ENCODE peak calls at places on chromosome 15, in four cellular contexts. One of them, this sample, is unnamed.
A peak's percentile ranks its signal among the peaks of the same experiment; 100 is the strongest.

GRCh38 chr15:44718180-44718926 is 7.0 kb downstream of the B2M start:
- DNase-seq in fibroblast of lung: no peak
- DNase-seq in foreskin fibroblast: no peak
- DNase-seq in COR-L47: no peak
- DNase-seq in this sample: no peak

GRCh38 chr15:58469432-58470353 is 37.9 kb downstream of the LIPC start:
- DNase-seq in fibroblast of lung: peak; percentile 99
- DNase-seq in foreskin fibroblast: peak; percentile 93
- DNase-seq in COR-L47: no peak
- DNase-seq in this sample: peak; percentile 86

GRCh38 chr15:80940331-80940730 is 49.3 kb downstream of the MESD start:
- DNase-seq in fibroblast of lung: no peak
- DNase-seq in foreskin fibroblast: no peak
- DNase-seq in COR-L47: no peak
- DNase-seq in this sample: no peak

GRCh38 chr15:78131295-78132021 is at the start of gene CIB2:
- DNase-seq in fibroblast of lung: peak; percentile 63
- DNase-seq in foreskin fibroblast: peak; percentile 80
- DNase-seq in COR-L47: peak; percentile 44
- DNase-seq in this sample: peak; percentile 65

GRCh38 chr15:67433495-67434099 is 87.3 kb upstream of the C15orf61 start:
- DNase-seq in fibroblast of lung: peak; percentile 41
- DNase-seq in foreskin fibroblast: peak; percentile 79
- DNase-seq in COR-L47: peak; percentile 23
- DNase-seq in this sample: peak; percentile 62

GRCh38 chr15:61086756-61087155 is 142.3 kb downstream of the RORA start:
- DNase-seq in fibroblast of lung: no peak
- DNase-seq in foreskin fibroblast: no peak
- DNase-seq in COR-L47: no peak
- DNase-seq in this sample: no peak

GRCh38 chr15:23642413-23643044 is 5.1 kb downstream of the MAGEL2 start:
- DNase-seq in fibroblast of lung: peak; percentile 41
- DNase-seq in foreskin fibroblast: peak; percentile 67
- DNase-seq in COR-L47: peak; percentile 60
- DNase-seq in this sample: peak; percentile 53

GRCh38 chr15:43329222-43329959 is 982 bp downstream of the LCMT2 start:
- DNase-seq in fibroblast of lung: no peak
- DNase-seq in foreskin fibroblast: peak; percentile 66
- DNase-seq in COR-L47: peak; percentile 62
- DNase-seq in this sample: no peak

GRCh38 chr15:70956196-70956595 is 63.6 kb downstream of the LRRC49 start:
- DNase-seq in fibroblast of lung: peak; percentile 17
- DNase-seq in foreskin fibroblast: peak; percentile 79
- DNase-seq in COR-L47: no peak
- DNase-seq in this sample: no peak

GRCh38 chr15:76340802-76341365 is 4.3 kb downstream of the ISL2 start:
- DNase-seq in fibroblast of lung: no peak
- DNase-seq in foreskin fibroblast: peak; percentile 79
- DNase-seq in COR-L47: peak; percentile 50
- DNase-seq in this sample: no peak

GRCh38 chr15:88623061-88623460 is 1.9 kb downstream of the AEN start:
- DNase-seq in fibroblast of lung: peak; percentile 85
- DNase-seq in foreskin fibroblast: peak; percentile 94
- DNase-seq in COR-L47: no peak
- DNase-seq in this sample: peak; percentile 85

GRCh38 chr15:89167267-89168176 is 53.9 kb downstream of the RLBP1 start:
- DNase-seq in fibroblast of lung: peak; percentile 94
- DNase-seq in foreskin fibroblast: peak; percentile 72
- DNase-seq in COR-L47: no peak
- DNase-seq in this sample: peak; percentile 53

GRCh38 chr15:89893696-89894450 is at the start of gene AP3S2:
- DNase-seq in fibroblast of lung: peak; percentile 95
- DNase-seq in foreskin fibroblast: peak; percentile 98
- DNase-seq in COR-L47: peak; percentile 93
- DNase-seq in this sample: peak; percentile 97

GRCh38 chr15:84681822-84682221 is 23.8 kb upstream of the NMB start:
- DNase-seq in fibroblast of lung: peak; percentile 76
- DNase-seq in foreskin fibroblast: peak; percentile 16
- DNase-seq in COR-L47: no peak
- DNase-seq in this sample: peak; percentile 48

GRCh38 chr15:65105038-65105437 is 10.0 kb downstream of the UBAP1L start:
- DNase-seq in fibroblast of lung: no peak
- DNase-seq in foreskin fibroblast: no peak
- DNase-seq in COR-L47: no peak
- DNase-seq in this sample: no peak

GRCh38 chr15:82312611-82313349 is 36.5 kb downstream of the GOLGA6L10 start:
- DNase-seq in fibroblast of lung: no peak
- DNase-seq in foreskin fibroblast: peak; percentile 48
- DNase-seq in COR-L47: no peak
- DNase-seq in this sample: peak; percentile 80

GRCh38 chr15:53634517-53635106 is 124.9 kb downstream of the WDR72 start:
- DNase-seq in fibroblast of lung: no peak
- DNase-seq in foreskin fibroblast: no peak
- DNase-seq in COR-L47: no peak
- DNase-seq in this sample: no peak

GRCh38 chr15:66008920-66009572 is 139.8 kb downstream of the RAB11A start:
- DNase-seq in fibroblast of lung: no peak
- DNase-seq in foreskin fibroblast: peak; percentile 3
- DNase-seq in COR-L47: no peak
- DNase-seq in this sample: peak; percentile 7

GRCh38 chr15:67501836-67502461 is 19.0 kb upstream of the C15orf61 start:
- DNase-seq in fibroblast of lung: peak; percentile 7
- DNase-seq in foreskin fibroblast: no peak
- DNase-seq in COR-L47: peak; percentile 33
- DNase-seq in this sample: no peak

GRCh38 chr15:70576276-70576675 is 187.1 kb downstream of the UACA start:
- DNase-seq in fibroblast of lung: no peak
- DNase-seq in foreskin fibroblast: no peak
- DNase-seq in COR-L47: no peak
- DNase-seq in this sample: no peak

GRCh38 chr15:63560741-63561448 is 36.3 kb upstream of the FBXL22 start:
- DNase-seq in fibroblast of lung: no peak
- DNase-seq in foreskin fibroblast: no peak
- DNase-seq in COR-L47: no peak
- DNase-seq in this sample: peak; percentile 25

GRCh38 chr15:71386448-71387236 is 271.4 kb downstream of the THSD4 start:
- DNase-seq in fibroblast of lung: no peak
- DNase-seq in foreskin fibroblast: no peak
- DNase-seq in COR-L47: no peak
- DNase-seq in this sample: peak; percentile 25

GRCh38 chr15:73856458-73857192 is 16.7 kb upstream of the TBC1D21 start:
- DNase-seq in fibroblast of lung: no peak
- DNase-seq in foreskin fibroblast: no peak
- DNase-seq in COR-L47: peak; percentile 51
- DNase-seq in this sample: no peak

GRCh38 chr15:88038261-88038660 is 218.3 kb downstream of the NTRK3 start:
- DNase-seq in fibroblast of lung: no peak
- DNase-seq in foreskin fibroblast: no peak
- DNase-seq in COR-L47: no peak
- DNase-seq in this sample: no peak

GRCh38 chr15:56871180-56871579 is 47.3 kb upstream of the TCF12 start:
- DNase-seq in fibroblast of lung: peak; percentile 88
- DNase-seq in foreskin fibroblast: peak; percentile 77
- DNase-seq in COR-L47: no peak
- DNase-seq in this sample: peak; percentile 78

GRCh38 chr15:35181538-35181937 is 96.4 kb upstream of the NANOGP8 start:
- DNase-seq in fibroblast of lung: peak; percentile 54
- DNase-seq in foreskin fibroblast: peak; percentile 37
- DNase-seq in COR-L47: no peak
- DNase-seq in this sample: peak; percentile 79

GRCh38 chr15:92158426-92158825 is 235.3 kb upstream of the ST8SIA2 start:
- DNase-seq in fibroblast of lung: peak; percentile 44
- DNase-seq in foreskin fibroblast: no peak
- DNase-seq in COR-L47: no peak
- DNase-seq in this sample: no peak

GRCh38 chr15:91919014-91919534 is 65.6 kb downstream of the SLCO3A1 start:
- DNase-seq in fibroblast of lung: peak; percentile 73
- DNase-seq in foreskin fibroblast: no peak
- DNase-seq in COR-L47: peak; percentile 52
- DNase-seq in this sample: no peak

GRCh38 chr15:52532427-52532826 is 3.7 kb upstream of the MYO5A start:
- DNase-seq in fibroblast of lung: no peak
- DNase-seq in foreskin fibroblast: no peak
- DNase-seq in COR-L47: no peak
- DNase-seq in this sample: no peak

GRCh38 chr15:76229266-76229665 is 82.0 kb downstream of the ETFA start:
- DNase-seq in fibroblast of lung: no peak
- DNase-seq in foreskin fibroblast: no peak
- DNase-seq in COR-L47: no peak
- DNase-seq in this sample: no peak

GRCh38 chr15:29141206-29141907 is 128.3 kb downstream of the NSMCE3 start:
- DNase-seq in fibroblast of lung: peak; percentile 37
- DNase-seq in foreskin fibroblast: no peak
- DNase-seq in COR-L47: no peak
- DNase-seq in this sample: no peak

GRCh38 chr15:42332331-42332730 is 27.0 kb upstream of the CAPN3 start:
- DNase-seq in fibroblast of lung: peak; percentile 47
- DNase-seq in foreskin fibroblast: peak; percentile 41
- DNase-seq in COR-L47: no peak
- DNase-seq in this sample: peak; percentile 33

GRCh38 chr15:43930079-43930478 is 103.3 kb downstream of the WDR76 start:
- DNase-seq in fibroblast of lung: peak; percentile 51
- DNase-seq in foreskin fibroblast: peak; percentile 68
- DNase-seq in COR-L47: no peak
- DNase-seq in this sample: no peak

GRCh38 chr15:57962887-57963286 is 102.6 kb downstream of the ALDH1A2 start:
- DNase-seq in fibroblast of lung: no peak
- DNase-seq in foreskin fibroblast: no peak
- DNase-seq in COR-L47: no peak
- DNase-seq in this sample: no peak

GRCh38 chr15:68676011-68676605 is 97.3 kb downstream of the CORO2B start:
- DNase-seq in fibroblast of lung: peak; percentile 15
- DNase-seq in foreskin fibroblast: no peak
- DNase-seq in COR-L47: no peak
- DNase-seq in this sample: no peak

GRCh38 chr15:66766282-66767228 is 64.5 kb downstream of the SMAD6 start:
- DNase-seq in fibroblast of lung: peak; percentile 78
- DNase-seq in foreskin fibroblast: peak; percentile 80
- DNase-seq in COR-L47: no peak
- DNase-seq in this sample: peak; percentile 60

GRCh38 chr15:84858231-84858630 is 26.2 kb upstream of the SLC28A1 start:
- DNase-seq in fibroblast of lung: no peak
- DNase-seq in foreskin fibroblast: no peak
- DNase-seq in COR-L47: no peak
- DNase-seq in this sample: no peak

GRCh38 chr15:63048986-63049665 is 6.6 kb downstream of the TPM1 start:
- DNase-seq in fibroblast of lung: peak; percentile 67
- DNase-seq in foreskin fibroblast: peak; percentile 59
- DNase-seq in COR-L47: peak; percentile 34
- DNase-seq in this sample: peak; percentile 58

This sample was measured in mesenchymal stem cell.